ENCODE peak calls at places on chromosomes 12 and 14, in five cellular contexts. U is IMR-90; Q is PC-3; G is CD4-positive, alpha-beta memory T cell; Z is adrenal gland. J is an unnamed sample. For H3K9me3, the result is how much of the 10 kb centered on the place peaks cover.

GRCh38 chr14:23380197-23381016 is 3.6 kb downstream of the CMTM5 start:
- DNase-seq in U (no peak), Q (no peak), G (no peak), Z (no peak), J (no peak)

GRCh38 chr14:100638211-100638855 is 51.1 kb upstream of the BEGAIN start:
- DNase-seq in U (no peak), Q (no peak), G (no peak), Z (no peak), J (no peak)

GRCh38 chr12:47943492-47944359 is 19.7 kb upstream of the TMEM106C start:
- DNase-seq in U (no peak), Q (peak), G (no peak), Z (peak), J (no peak)

GRCh38 chr14:68734231-68734732 is 58.6 kb downstream of the ZFP36L1 start:
- DNase-seq in U (peak), Q (no peak), G (peak), Z (no peak), J (no peak)

GRCh38 chr12:116126610-116127009 is 150.9 kb downstream of the MED13L start:
- DNase-seq in U (peak), Q (no peak), G (no peak), Z (no peak), J (no peak)

GRCh38 chr12:117685115-117685926 is 283.5 kb downstream of the KSR2 start:
- DNase-seq in U (no peak), Q (peak), G (no peak), Z (peak), J (no peak)

GRCh38 chr12:58378038-58378437 is 436.7 kb downstream of the ATP23 start:
- DNase-seq in U (no peak), Q (no peak), G (no peak), Z (no peak), J (no peak)

GRCh38 chr12:53219116-53219955 is 12.3 kb upstream of the ITGB7 start:
- DNase-seq in U (peak), Q (peak), G (peak), Z (no peak), J (no peak)

GRCh38 chr12:19710811-19711793 is 271.8 kb downstream of the AEBP2 start:
- DNase-seq in U (no peak), Q (no peak), G (no peak), Z (no peak), J (no peak)

GRCh38 chr12:52139579-52140062 is 52.2 kb downstream of the KRT80 start:
- DNase-seq in U (peak), Q (peak), G (peak), Z (no peak), J (peak)

GRCh38 chr14:95449131-95449530 is 67.3 kb downstream of the SYNE3 start:
- DNase-seq in U (no peak), Q (no peak), G (no peak), Z (no peak), J (no peak)

GRCh38 chr14:72634910-72635647 is 258.8 kb downstream of the DPF3 start:
- DNase-seq in U (no peak), Q (no peak), G (no peak), Z (no peak), J (no peak)

GRCh38 chr12:34372003-34372402 is 349.7 kb downstream of the ALG10 start:
- DNase-seq in U (no peak), Q (no peak), G (no peak), Z (no peak), J (no peak)
- H3K9me3 ChIP-seq in U (under half), Q (under half), G (under half), Z (under half), J (under half)

DNA sequence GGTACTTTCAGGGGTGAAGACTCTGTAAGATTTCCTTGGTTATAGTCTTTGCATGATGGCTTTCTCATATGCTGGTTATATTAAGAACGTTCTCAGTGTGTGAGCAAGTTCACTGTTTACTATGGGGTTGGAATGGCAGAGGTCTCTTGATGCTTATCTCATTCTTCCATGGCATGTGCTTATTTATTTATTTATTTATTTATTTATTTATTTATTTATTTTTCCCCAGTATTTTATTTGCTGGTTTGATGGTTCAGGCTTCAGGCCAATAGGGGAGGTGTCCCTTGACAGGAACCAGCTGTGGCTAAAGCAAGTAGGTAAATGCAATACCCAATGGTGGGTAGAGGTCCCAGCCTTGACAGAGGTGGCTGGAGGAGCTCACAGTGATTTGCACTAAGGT is 161.3 kb upstream of the GARIN6 start:
- DNase-seq in U (no peak), Q (no peak), G (no peak), Z (no peak), J (no peak)
- H3K9me3 ChIP-seq in U (under half), Q (under half), G (under half), Z (under half), J (under half)

DNA sequence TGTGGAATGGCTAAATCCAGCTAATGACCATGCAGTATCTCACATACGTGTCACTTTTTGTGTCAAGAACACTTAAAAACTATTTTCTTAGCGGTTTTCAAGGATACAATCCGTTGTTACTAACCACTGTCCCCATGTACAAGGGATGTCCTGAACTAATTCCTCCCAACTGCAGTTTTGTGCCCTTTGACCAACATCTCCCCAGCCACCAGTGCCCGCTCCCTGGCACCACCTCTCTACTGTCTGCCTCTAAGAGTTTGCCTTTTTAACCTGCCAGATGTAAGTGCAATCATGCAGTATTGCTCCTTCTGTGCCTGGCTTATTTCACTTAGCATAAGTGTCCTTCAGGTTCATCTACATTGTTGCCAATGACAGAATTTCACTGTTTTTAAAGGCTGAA is 315.7 kb downstream of the TMEM121 start:
- DNase-seq in U (no peak), Q (no peak), G (no peak), Z (no peak), J (no peak)
- H3K9me3 ChIP-seq in U (half or more), Q (under half), G (under half), Z (under half), J (under half)

GRCh38 chr12:69816082-69816481 is 8.9 kb upstream of the MYRFL start:
- DNase-seq in U (no peak), Q (no peak), G (no peak), Z (no peak), J (no peak)
- H3K9me3 ChIP-seq in U (under half), Q (under half), G (under half), Z (under half), J (under half)

GRCh38 chr14:105931808-105932483 is 405.6 kb downstream of the TMEM121 start:
- DNase-seq in U (no peak), Q (peak), G (no peak), Z (no peak), J (no peak)
- H3K9me3 ChIP-seq in U (under half), Q (under half), G (under half), Z (under half), J (under half)

DNA sequence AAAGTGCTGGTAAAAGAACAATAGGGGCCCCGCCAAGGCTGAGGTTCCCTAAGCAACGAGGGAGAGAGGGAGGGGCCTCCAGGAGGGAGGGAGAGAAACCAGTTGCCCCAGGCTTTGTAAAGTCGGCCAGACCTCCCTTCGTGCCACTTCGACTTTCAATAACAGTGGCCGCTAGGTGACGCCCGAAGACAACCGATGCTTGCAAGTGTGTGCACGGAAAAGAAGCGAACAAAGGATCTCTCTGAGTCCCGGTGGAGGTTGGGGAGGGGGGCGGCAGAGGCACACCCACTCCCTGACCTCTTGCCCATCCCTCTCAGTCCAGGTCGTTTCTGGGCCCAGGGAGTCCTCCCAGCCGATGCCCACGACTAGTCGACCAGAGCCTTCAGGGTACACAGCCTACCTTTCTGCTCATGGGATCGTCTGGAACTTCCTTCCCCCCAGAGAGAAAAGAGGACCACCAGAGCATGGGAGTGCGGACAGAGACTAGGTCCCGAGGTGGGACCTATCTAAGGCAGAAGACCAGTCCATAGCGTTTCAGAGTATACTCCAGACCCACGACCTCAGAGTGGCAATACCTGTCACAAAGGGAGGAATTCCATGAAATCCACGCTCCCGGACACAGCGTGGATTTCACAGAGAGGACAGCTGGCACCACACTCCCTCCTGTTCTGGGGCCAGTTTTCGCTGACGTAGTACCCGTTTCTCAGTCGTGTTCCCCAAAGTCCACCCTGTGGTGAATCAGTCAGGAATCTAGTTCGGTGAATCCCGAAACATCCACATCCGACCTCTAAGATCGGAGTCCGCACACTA is 262.7 kb upstream of the ALG10B start:
- DNase-seq in U (no peak), Q (peak), G (no peak), Z (no peak), J (no peak)
- H3K9me3 ChIP-seq in U (half or more), Q (under half), G (under half), Z (under half), J (under half)

J was measured in T-helper 17 cell.